ENCODE peak calls at places on chromosomes 2 and 18, in four cellular contexts. One of them, this sample, is unnamed.

GRCh38 chr18:70072678-70073077 is 125.0 kb upstream of the CD226 start:
- DNase-seq in ACHN: peak; percentile 26
- DNase-seq in HS-5: no peak
- DNase-seq in stomach: no peak
- DNase-seq in this sample: no peak

GRCh38 chr2:241218131-241219029 is 29.9 kb downstream of the ANO7 start:
- DNase-seq in ACHN: peak; percentile 74
- DNase-seq in stomach: peak; percentile 55
- DNase-seq in HS-5: no peak
- DNase-seq in this sample: no peak

GRCh38 chr2:232411901-232412629 is 5.4 kb downstream of the ALPG start:
- DNase-seq in stomach: no peak
- DNase-seq in HS-5: no peak
- DNase-seq in ACHN: no peak
- DNase-seq in this sample: no peak

GRCh38 chr2:210568108-210568507 is 11.7 kb downstream of the CPS1 start:
- DNase-seq in ACHN: no peak
- DNase-seq in HS-5: no peak
- DNase-seq in stomach: no peak
- DNase-seq in this sample: no peak

GRCh38 chr2:135004005-135004746 is 43.1 kb downstream of the MAP3K19 start:
- DNase-seq in ACHN: peak; percentile 71
- DNase-seq in HS-5: peak; percentile 38
- DNase-seq in stomach: peak; percentile 80
- DNase-seq in this sample: peak; percentile 82

GRCh38 chr2:41719756-41720155 is 328.1 kb upstream of the PKDCC start:
- DNase-seq in HS-5: no peak
- DNase-seq in ACHN: no peak
- DNase-seq in stomach: no peak
- DNase-seq in this sample: no peak

GRCh38 chr2:45675130-45675812 is 23.8 kb downstream of the PRKCE start:
- DNase-seq in ACHN: no peak
- DNase-seq in stomach: peak; percentile 78
- DNase-seq in HS-5: no peak
- DNase-seq in this sample: no peak

GRCh38 chr2:240513544-240514287 is 44.1 kb downstream of the ANKMY1 start:
- DNase-seq in ACHN: peak; percentile 83
- DNase-seq in HS-5: peak; percentile 49
- DNase-seq in stomach: peak; percentile 88
- DNase-seq in this sample: peak; percentile 85

GRCh38 chr2:237218756-237219155 is 133.1 kb downstream of the COPS8 start:
- DNase-seq in ACHN: no peak
- DNase-seq in stomach: no peak
- DNase-seq in HS-5: no peak
- DNase-seq in this sample: no peak

GRCh38 chr2:104872866-104873688 is 19.2 kb downstream of the POU3F3 start:
- DNase-seq in ACHN: peak; percentile 86
- DNase-seq in stomach: peak; percentile 57
- DNase-seq in HS-5: no peak
- DNase-seq in this sample: peak; percentile 77

GRCh38 chr2:177552414-177553175 is 160.0 kb downstream of the AGPS start:
- DNase-seq in stomach: peak; percentile 86
- DNase-seq in ACHN: peak; percentile 92
- DNase-seq in HS-5: peak; percentile 80
- DNase-seq in this sample: peak; percentile 92

GRCh38 chr2:21039080-21039556 is 4.8 kb downstream of the APOB start:
- DNase-seq in HS-5: no peak
- DNase-seq in ACHN: no peak
- DNase-seq in stomach: no peak
- DNase-seq in this sample: no peak

GRCh38 chr2:26281226-26281625 is 36.5 kb downstream of the HADHB start:
- DNase-seq in stomach: no peak
- DNase-seq in ACHN: no peak
- DNase-seq in HS-5: no peak
- DNase-seq in this sample: no peak

GRCh38 chr2:197813093-197813787 is 8.8 kb downstream of the PLCL1 start:
- DNase-seq in stomach: no peak
- DNase-seq in HS-5: no peak
- DNase-seq in ACHN: peak; percentile 53
- DNase-seq in this sample: no peak

GRCh38 chr2:36358317-36358659 is 2.7 kb downstream of the CRIM1 start:
- DNase-seq in HS-5: no peak
- DNase-seq in ACHN: no peak
- DNase-seq in stomach: no peak
- DNase-seq in this sample: no peak

This sample was measured in sigmoid colon.